ENCODE peak calls at places on chromosomes 7 and 10, in five cellular contexts. One of them, this sample, is unnamed.

GRCh38 chr7:5077740-5078139 is 32.1 kb downstream of the RBAK start:
- DNase-seq in K562: no peak
- DNase-seq in H1: no peak
- DNase-seq in HepG2: no peak
- DNase-seq in GM12878: no peak
- DNase-seq in this sample: peak

GRCh38 chr10:84783386-84783785 is 455.0 kb downstream of the CCSER2 start:
- DNase-seq in K562: peak
- DNase-seq in H1: no peak
- DNase-seq in HepG2: peak
- DNase-seq in GM12878: no peak
- DNase-seq in this sample: peak

GRCh38 chr7:98970805-98971204 is 92.5 kb downstream of the TRRAP start:
- DNase-seq in K562: no peak
- DNase-seq in H1: no peak
- DNase-seq in HepG2: no peak
- DNase-seq in GM12878: no peak
- DNase-seq in this sample: no peak

GRCh38 chr10:130709415-130709814 is 573.2 kb downstream of the GLRX3 start:
- DNase-seq in K562: no peak
- DNase-seq in H1: no peak
- DNase-seq in HepG2: no peak
- DNase-seq in GM12878: no peak
- DNase-seq in this sample: no peak

GRCh38 chr10:69750011-69750373 is 51.7 kb upstream of the COL13A1 start:
- DNase-seq in K562: no peak
- DNase-seq in H1: no peak
- DNase-seq in HepG2: no peak
- DNase-seq in GM12878: no peak
- DNase-seq in this sample: no peak

GRCh38 chr7:32218741-32219283 is 148.6 kb upstream of the PDE1C start:
- DNase-seq in K562: no peak
- DNase-seq in H1: peak
- DNase-seq in HepG2: no peak
- DNase-seq in GM12878: no peak
- DNase-seq in this sample: no peak

GRCh38 chr7:117901089-117901797 is 28.0 kb upstream of the CTTNBP2 start:
- DNase-seq in K562: no peak
- DNase-seq in H1: no peak
- DNase-seq in HepG2: no peak
- DNase-seq in GM12878: no peak
- DNase-seq in this sample: no peak

GRCh38 chr7:1810961-1811849 is 141.1 kb downstream of the ELFN1 start:
- DNase-seq in K562: no peak
- DNase-seq in H1: no peak
- DNase-seq in HepG2: no peak
- DNase-seq in GM12878: no peak
- DNase-seq in this sample: no peak

GRCh38 chr7:33053716-33054115 is 8.9 kb downstream of the NT5C3A start:
- DNase-seq in K562: no peak
- DNase-seq in H1: no peak
- DNase-seq in HepG2: no peak
- DNase-seq in GM12878: no peak
- DNase-seq in this sample: no peak

GRCh38 chr10:99667108-99667751 is 7.9 kb downstream of the ENTPD7 start:
- DNase-seq in K562: peak
- DNase-seq in H1: no peak
- DNase-seq in HepG2: no peak
- DNase-seq in GM12878: no peak
- DNase-seq in this sample: peak

GRCh38 chr7:40297741-40298311 is 163.0 kb downstream of the SUGCT start:
- DNase-seq in K562: no peak
- DNase-seq in H1: no peak
- DNase-seq in HepG2: no peak
- DNase-seq in GM12878: no peak
- DNase-seq in this sample: no peak

GRCh38 chr10:97759157-97759980 is 12.4 kb downstream of the SFRP5 start:
- DNase-seq in K562: peak
- DNase-seq in H1: peak
- DNase-seq in HepG2: peak
- DNase-seq in GM12878: no peak
- DNase-seq in this sample: peak

GRCh38 chr7:7375538-7375937 is 160.1 kb downstream of the COL28A1 start:
- DNase-seq in K562: no peak
- DNase-seq in H1: no peak
- DNase-seq in HepG2: no peak
- DNase-seq in GM12878: no peak
- DNase-seq in this sample: no peak

GRCh38 chr7:112421666-112422486 is 28.4 kb upstream of the IFRD1 start:
- DNase-seq in K562: peak
- DNase-seq in H1: no peak
- DNase-seq in HepG2: peak
- DNase-seq in GM12878: no peak
- DNase-seq in this sample: no peak

GRCh38 chr7:103307487-103308231 is 10.4 kb downstream of the PMPCB start:
- DNase-seq in K562: no peak
- DNase-seq in H1: no peak
- DNase-seq in HepG2: no peak
- DNase-seq in GM12878: no peak
- DNase-seq in this sample: no peak

GRCh38 chr10:24716295-24716694 is 7.4 kb downstream of the ARHGAP21 start:
- DNase-seq in K562: peak
- DNase-seq in H1: no peak
- DNase-seq in HepG2: no peak
- DNase-seq in GM12878: no peak
- DNase-seq in this sample: no peak

GRCh38 chr10:99788598-99789259 is 6.3 kb downstream of the ABCC2 start:
- DNase-seq in K562: no peak
- DNase-seq in H1: no peak
- DNase-seq in HepG2: no peak
- DNase-seq in GM12878: no peak
- DNase-seq in this sample: no peak

GRCh38 chr10:59585046-59585700 is 124.5 kb downstream of the SLC16A9 start:
- DNase-seq in K562: no peak
- DNase-seq in H1: no peak
- DNase-seq in HepG2: no peak
- DNase-seq in GM12878: no peak
- DNase-seq in this sample: peak

GRCh38 chr7:44757311-44757710 is 8.7 kb downstream of the ZMIZ2 start:
- DNase-seq in K562: no peak
- DNase-seq in H1: no peak
- DNase-seq in HepG2: no peak
- DNase-seq in GM12878: no peak
- DNase-seq in this sample: peak

GRCh38 chr10:86209726-86210125 is 156.9 kb downstream of the GRID1 start:
- DNase-seq in K562: no peak
- DNase-seq in H1: no peak
- DNase-seq in HepG2: no peak
- DNase-seq in GM12878: no peak
- DNase-seq in this sample: no peak

GRCh38 chr7:155793720-155794119 is 18.5 kb downstream of the SHH start:
- DNase-seq in K562: no peak
- DNase-seq in H1: no peak
- DNase-seq in HepG2: no peak
- DNase-seq in GM12878: no peak
- DNase-seq in this sample: no peak

GRCh38 chr7:149714910-149715471 is 58.4 kb downstream of the ZNF467 start:
- DNase-seq in K562: no peak
- DNase-seq in H1: no peak
- DNase-seq in HepG2: no peak
- DNase-seq in GM12878: no peak
- DNase-seq in this sample: no peak

GRCh38 chr10:14653271-14654161 is 121.2 kb downstream of the FAM107B start:
- DNase-seq in K562: no peak
- DNase-seq in H1: no peak
- DNase-seq in HepG2: no peak
- DNase-seq in GM12878: no peak
- DNase-seq in this sample: peak

GRCh38 chr7:43199761-43200160 is 87.3 kb downstream of the HECW1 start:
- DNase-seq in K562: no peak
- DNase-seq in H1: no peak
- DNase-seq in HepG2: no peak
- DNase-seq in GM12878: no peak
- DNase-seq in this sample: no peak

GRCh38 chr7:43204081-43204480 is 91.6 kb downstream of the HECW1 start:
- DNase-seq in K562: no peak
- DNase-seq in H1: no peak
- DNase-seq in HepG2: no peak
- DNase-seq in GM12878: no peak
- DNase-seq in this sample: no peak

GRCh38 chr7:43208189-43208588 is 95.7 kb downstream of the HECW1 start:
- DNase-seq in K562: no peak
- DNase-seq in H1: no peak
- DNase-seq in HepG2: no peak
- DNase-seq in GM12878: no peak
- DNase-seq in this sample: no peak

GRCh38 chr7:43201912-43202311 is 89.5 kb downstream of the HECW1 start:
- DNase-seq in K562: no peak
- DNase-seq in H1: no peak
- DNase-seq in HepG2: no peak
- DNase-seq in GM12878: no peak
- DNase-seq in this sample: no peak

DNA sequence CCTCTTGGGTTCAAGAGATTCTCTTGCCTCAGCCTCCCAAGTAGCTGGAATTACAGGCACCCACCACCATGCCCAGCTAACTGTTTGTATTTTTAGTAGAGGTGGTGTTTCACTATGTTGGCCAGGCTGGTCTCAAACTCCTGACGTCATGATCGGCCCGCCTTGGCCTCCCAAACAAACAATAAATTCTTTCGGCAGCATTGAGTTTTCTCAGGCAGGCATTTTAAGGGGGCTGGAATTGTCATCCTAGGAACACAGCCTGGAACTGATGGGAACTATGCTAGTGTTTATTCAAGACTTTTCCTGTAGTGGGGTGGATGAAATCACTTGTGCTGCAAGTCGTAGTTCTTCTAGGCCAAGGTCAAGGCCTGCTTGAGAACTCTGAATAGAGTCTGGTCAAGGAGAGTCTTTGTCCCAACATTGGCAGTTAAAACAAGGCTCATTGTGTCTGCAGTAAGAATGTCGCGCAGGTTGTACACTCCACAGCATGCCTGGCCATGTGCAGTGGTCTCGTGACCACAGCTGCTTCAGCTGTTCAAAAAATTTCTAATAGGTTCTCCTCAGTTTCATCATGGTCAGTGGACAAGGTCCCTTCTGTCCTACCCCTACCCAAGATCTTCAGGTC is 92.8 kb downstream of the HECW1 start:
- DNase-seq in K562: no peak
- DNase-seq in H1: no peak
- DNase-seq in HepG2: no peak
- DNase-seq in GM12878: no peak
- DNase-seq in this sample: no peak
- TF ChIP-seq JUND in K562: no peak
- TF ChIP-seq JUND in H1: no peak
- TF ChIP-seq JUND in HepG2: no peak
- TF ChIP-seq JUND in GM12878: no peak
- TF ChIP-seq JUND in this sample: no peak

GRCh38 chr10:22853906-22854447 is 73.9 kb upstream of the ARMC3 start:
- DNase-seq in K562: no peak
- DNase-seq in H1: no peak
- DNase-seq in HepG2: no peak
- DNase-seq in GM12878: no peak
- DNase-seq in this sample: no peak
- TF ChIP-seq USF2 in K562: no peak
- TF ChIP-seq USF2 in H1: no peak
- TF ChIP-seq USF2 in HepG2: no peak
- TF ChIP-seq USF2 in GM12878: no peak
- TF ChIP-seq USF2 in this sample: no peak

DNA sequence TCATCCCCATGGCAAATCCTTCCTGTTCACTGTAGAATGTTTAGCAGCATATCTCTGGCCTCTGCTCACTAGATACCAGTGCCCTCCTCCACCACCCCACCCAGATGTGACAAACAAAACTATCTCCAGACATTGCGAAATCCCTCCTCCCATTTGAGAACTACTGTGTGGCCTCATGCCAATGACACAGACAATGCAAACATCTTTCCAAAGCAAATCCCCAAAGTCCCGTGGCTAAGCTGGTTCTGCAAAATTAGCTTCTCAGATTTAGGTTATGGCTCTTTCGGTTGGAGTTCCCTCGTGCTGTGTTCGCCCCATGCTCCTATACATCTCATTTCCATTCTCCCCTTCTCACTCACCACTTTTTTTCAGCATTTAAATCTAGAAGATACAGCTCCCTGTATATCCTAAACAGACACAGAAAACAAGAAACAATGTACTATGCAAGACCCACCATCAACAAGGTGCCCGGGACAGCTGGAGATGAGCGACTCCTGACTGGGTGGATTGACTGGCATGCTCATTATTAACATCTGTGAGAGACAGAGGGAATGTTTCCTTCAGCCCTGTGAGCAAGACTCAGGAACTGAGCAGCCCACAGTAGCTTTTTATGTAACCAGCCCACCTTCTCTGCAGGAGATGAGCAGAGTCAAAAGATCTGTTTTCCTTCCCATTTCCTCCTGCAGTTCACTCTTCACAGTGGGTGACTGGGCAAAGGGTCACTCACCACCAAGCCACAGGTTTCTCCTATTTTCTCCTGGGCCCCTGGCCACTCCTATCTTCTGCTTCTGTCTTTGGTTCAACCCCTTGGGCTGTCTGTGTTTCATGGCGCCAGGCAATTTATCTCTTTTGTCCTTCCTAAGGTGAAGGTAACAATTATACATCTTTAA is 225.7 kb upstream of the AOAH start:
- DNase-seq in K562: no peak
- DNase-seq in H1: no peak
- DNase-seq in HepG2: peak
- DNase-seq in GM12878: no peak
- DNase-seq in this sample: no peak
- TF ChIP-seq JUND in K562: no peak
- TF ChIP-seq JUND in H1: no peak
- TF ChIP-seq JUND in HepG2: no peak
- TF ChIP-seq JUND in GM12878: no peak
- TF ChIP-seq JUND in this sample: no peak

DNA sequence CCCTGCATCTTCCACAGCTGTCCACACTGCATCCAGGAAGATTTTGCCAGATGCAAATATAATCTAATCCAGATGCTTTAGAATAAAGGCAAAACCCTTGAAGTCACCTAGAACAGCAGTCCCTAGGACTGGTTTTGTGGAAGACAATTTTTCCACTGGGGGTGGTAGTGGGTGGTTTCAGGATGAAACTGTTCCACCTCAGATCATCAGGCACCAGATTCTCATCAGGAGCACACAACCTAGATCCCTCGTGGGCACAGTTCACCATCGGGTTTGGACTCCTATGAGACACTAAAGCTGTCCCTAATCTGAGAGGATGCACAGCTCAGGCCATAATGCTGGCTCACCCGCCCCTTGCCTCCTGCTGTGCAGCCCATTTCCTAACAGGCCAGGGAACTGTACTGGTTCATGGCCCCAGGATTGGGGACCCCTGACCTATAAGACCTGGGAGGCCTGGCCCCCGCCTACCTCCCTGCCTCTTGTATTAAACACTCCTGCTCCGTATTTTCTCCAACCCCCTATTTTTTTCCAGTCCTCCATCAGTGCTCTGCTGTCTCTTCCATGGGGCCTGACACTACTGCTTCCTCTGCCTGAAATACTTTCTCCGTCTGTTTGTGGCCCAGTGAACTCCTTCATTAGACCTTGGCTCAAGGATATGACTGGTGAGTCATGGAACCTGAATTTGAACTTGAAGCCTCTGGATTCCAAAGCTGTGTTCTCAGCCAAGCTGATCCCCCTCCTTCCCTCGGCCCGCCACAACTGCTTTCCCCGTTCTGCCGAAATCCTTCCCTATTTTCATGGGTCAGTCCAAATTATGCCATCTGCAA is 79.9 kb upstream of the RHEB start:
- DNase-seq in K562: no peak
- DNase-seq in H1: no peak
- DNase-seq in HepG2: no peak
- DNase-seq in GM12878: no peak
- DNase-seq in this sample: peak
- TF ChIP-seq USF2 in K562: no peak
- TF ChIP-seq USF2 in H1: no peak
- TF ChIP-seq USF2 in HepG2: no peak
- TF ChIP-seq USF2 in GM12878: no peak
- TF ChIP-seq USF2 in this sample: no peak